ENCODE peak calls at places on chromosome 5, in nine cellular contexts. Y is endothelial cell, V is omental fat pad, F is brain microvascular endothelial cell, X is mucosa of descending colon, E is A549, J is GM13977, L is WTC11, M is foreskin fibroblast. Q is an unnamed sample.
A peak's percentile ranks its signal among the peaks of the same experiment; 100 is the strongest.

GRCh38 chr5:95591490-95591901 is 28.4 kb upstream of the GPR150 start:
- DNase-seq in Y (no peak), M (peak; percentile 83), L (no peak), V (no peak), F (peak; percentile 84), X (no peak), E (peak; percentile 9), J (peak; percentile 31), Q (no peak)

GRCh38 chr5:150322202-150322601 is 19.5 kb upstream of the ARSI start:
- DNase-seq in Y (no peak), F (peak; percentile 63), M (peak; percentile 66), V (no peak), L (no peak), E (no peak), J (no peak), X (no peak), Q (no peak)

GRCh38 chr5:138668451-138668850 is 84.8 kb upstream of the CTNNA1 start:
- DNase-seq in X (no peak), M (no peak), J (no peak), E (no peak), F (no peak), Y (no peak), V (no peak), L (no peak), Q (no peak)

GRCh38 chr5:10656176-10656830 is 92.4 kb downstream of the ANKRD33B start:
- DNase-seq in M (peak; percentile 16), E (no peak), L (no peak), F (no peak), X (no peak), Y (no peak), V (no peak), J (no peak), Q (no peak)

GRCh38 chr5:58273705-58274104 is 186.2 kb downstream of the PLK2 start:
- DNase-seq in V (no peak), E (no peak), F (no peak), X (no peak), L (no peak), Y (no peak), M (no peak), J (no peak), Q (no peak)

GRCh38 chr5:75510836-75511434 is 494 bp downstream of the CERT1 start:
- DNase-seq in Y (peak; percentile 58), J (peak; percentile 21), E (peak; percentile 31), X (peak; percentile 78), L (peak; percentile 56), M (peak; percentile 74), F (peak; percentile 35), V (peak; percentile 26), Q (peak; percentile 37)

GRCh38 chr5:144183254-144183889 is 12.7 kb downstream of the KCTD16 start:
- DNase-seq in L (no peak), X (no peak), F (no peak), V (no peak), Y (no peak), M (peak; percentile 70), E (peak; percentile 54), J (no peak), Q (no peak)

GRCh38 chr5:64339776-64340175 is 166.0 kb upstream of the RGS7BP start:
- DNase-seq in M (no peak), Y (no peak), X (no peak), L (no peak), V (no peak), E (no peak), F (no peak), J (no peak), Q (no peak)

GRCh38 chr5:44884036-44884435 is 75.3 kb downstream of the MRPS30 start:
- DNase-seq in J (no peak), M (no peak), Y (no peak), L (no peak), V (no peak), X (no peak), E (no peak), F (no peak), Q (no peak)

GRCh38 chr5:9165567-9165966 is 380.3 kb downstream of the SEMA5A start:
- DNase-seq in Y (no peak), V (no peak), J (no peak), F (no peak), X (no peak), L (no peak), M (no peak), E (no peak), Q (no peak)

GRCh38 chr5:101062902-101063301 is 159.8 kb upstream of the ST8SIA4 start:
- DNase-seq in V (no peak), L (no peak), M (no peak), F (no peak), J (no peak), E (no peak), X (no peak), Y (no peak), Q (no peak)

GRCh38 chr5:54673523-54674225 is 156.1 kb downstream of the SNX18 start:
- DNase-seq in X (peak; percentile 73), E (no peak), L (no peak), M (peak; percentile 31), F (peak; percentile 71), V (no peak), Y (no peak), J (no peak), Q (no peak)

GRCh38 chr5:135880278-135880677 is 15.4 kb downstream of the IL9 start:
- DNase-seq in E (peak; percentile 55), Y (peak; percentile 44), X (no peak), F (no peak), V (no peak), J (peak; percentile 32), M (peak; percentile 23), L (peak; percentile 72), Q (no peak)

GRCh38 chr5:32710859-32711692 is at the start of gene NPR3:
- DNase-seq in M (peak; percentile 67), Y (peak; percentile 18), E (peak; percentile 68), V (no peak), L (peak; percentile 22), X (no peak), J (peak; percentile 29), F (no peak), Q (no peak)

GRCh38 chr5:25979086-25979485 is 1059.3 kb downstream of the CDH9 start:
- DNase-seq in F (no peak), X (no peak), M (no peak), E (no peak), V (no peak), J (no peak), L (no peak), Y (no peak), Q (no peak)

GRCh38 chr5:45454114-45454513 is 242.1 kb downstream of the HCN1 start:
- DNase-seq in M (no peak), X (no peak), V (no peak), Y (peak; percentile 11), L (peak; percentile 20), F (peak; percentile 1), E (peak; percentile 1), J (no peak), Q (no peak)

GRCh38 chr5:61205013-61205412 is 42.7 kb upstream of the SMIM15 start:
- DNase-seq in Y (no peak), X (no peak), M (no peak), V (no peak), J (no peak), F (no peak), E (no peak), L (no peak), Q (no peak)

GRCh38 chr5:15516486-15516885 is 16.5 kb downstream of the FBXL7 start:
- DNase-seq in J (no peak), V (no peak), F (no peak), Y (no peak), L (no peak), X (no peak), M (no peak), E (no peak), Q (no peak)

GRCh38 chr5:418681-419121 is 24.3 kb upstream of the EXOC3 start:
- DNase-seq in M (peak; percentile 75), V (no peak), L (peak; percentile 17), E (no peak), Y (no peak), J (no peak), F (no peak), X (peak; percentile 37), Q (no peak)

GRCh38 chr5:123094919-123095693 is 6.1 kb downstream of the PRDM6 start:
- DNase-seq in Y (peak; percentile 64), L (peak; percentile 69), V (no peak), X (no peak), J (peak; percentile 27), M (no peak), E (no peak), F (no peak), Q (peak; percentile 57)
- TF ChIP-seq CTCF in Y (peak; percentile 30), L (no peak), V (no peak), X (no peak), J (no peak), M (no peak), E (no peak), F (no peak), Q (peak; percentile 60)

GRCh38 chr5:120052916-120053828 is 410.9 kb upstream of the PRR16 start:
- DNase-seq in V (no peak), X (no peak), M (peak; percentile 4), Y (no peak), E (no peak), J (no peak), L (no peak), F (no peak), Q (no peak)

GRCh38 chr5:120053841-120054240 is 410.3 kb upstream of the PRR16 start:
- DNase-seq in M (peak; percentile 51), E (no peak), Y (no peak), V (no peak), X (no peak), J (no peak), L (no peak), F (peak; percentile 12), Q (no peak)

GRCh38 chr5:120055858-120056257 is 408.2 kb upstream of the PRR16 start:
- DNase-seq in L (no peak), M (peak; percentile 81), E (peak; percentile 17), Y (no peak), F (peak; percentile 65), J (no peak), X (no peak), V (no peak), Q (no peak)
- TF ChIP-seq CTCF in L (no peak), M (peak; percentile 50), E (peak; percentile 8), Y (no peak), F (peak; percentile 50), J (no peak), X (no peak), V (no peak), Q (no peak)

GRCh38 chr5:102792705-102793104 is 37.6 kb downstream of the PAM start:
- DNase-seq in V (no peak), X (no peak), E (peak; percentile 20), Y (no peak), M (peak; percentile 42), J (no peak), F (peak; percentile 12), L (no peak), Q (no peak)
- TF ChIP-seq CTCF in V (no peak), X (no peak), E (peak; percentile 34), Y (no peak), M (peak; percentile 26), J (no peak), F (peak; percentile 47), L (no peak), Q (peak; percentile 22)

DNA sequence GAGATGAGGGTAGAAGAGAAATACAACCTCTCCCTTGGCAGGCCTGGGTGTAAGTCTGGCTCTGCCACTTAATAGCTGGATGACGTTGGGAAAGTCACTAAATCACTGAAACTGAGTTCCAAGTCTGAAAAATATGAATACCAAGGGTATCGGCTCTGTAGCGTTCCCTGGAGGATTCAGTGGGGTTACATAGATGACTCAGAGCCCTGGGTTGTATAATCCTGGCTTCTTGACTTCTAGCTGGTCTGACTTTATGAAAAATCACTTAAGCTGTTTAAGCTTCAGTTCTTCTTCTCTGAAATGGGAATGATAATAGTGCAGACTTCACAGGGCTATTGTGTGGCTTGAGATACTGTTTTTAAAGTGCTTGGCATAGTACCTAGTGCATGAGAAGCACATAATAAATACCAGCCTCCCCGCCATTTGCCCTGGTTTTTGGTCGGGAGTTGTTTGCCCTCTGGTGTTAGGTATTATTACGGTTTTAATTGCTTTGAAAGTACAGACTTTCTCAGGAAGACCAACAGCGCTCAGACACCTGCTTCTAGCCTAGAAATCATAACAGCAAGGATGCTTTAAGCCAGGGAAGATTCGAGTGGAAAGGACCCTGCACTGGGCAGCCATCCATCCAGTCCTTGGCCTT is 43.0 kb downstream of the CYFIP2 start:
- DNase-seq in X (no peak), L (no peak), Y (no peak), E (no peak), F (peak; percentile 47), M (peak; percentile 60), J (no peak), V (no peak), Q (no peak)
- TF ChIP-seq CTCF in X (no peak), L (no peak), Y (no peak), E (no peak), F (peak; percentile 15), M (peak; percentile 27), J (no peak), V (no peak), Q (no peak)

Q was measured in progenitor cell of endocrine pancreas.